ENCODE peak calls at places on chromosomes 2 and 18, in six cellular contexts. L is mesendoderm, J is neuronal stem cell, S is IMR-90, Y is H1, C is trophoblast cell. K is an unnamed sample.

GRCh38 chr2:71614976-71615768 is 161.8 kb downstream of the DYSF start:
- DNase-seq in L (no peak), C (no peak), J (no peak), Y (no peak), S (peak; percentile 8), K (no peak)

GRCh38 chr2:39913648-39914456 is 134.8 kb upstream of the THUMPD2 start:
- DNase-seq in S (peak; percentile 88), L (peak; percentile 77), Y (peak; percentile 10), J (peak; percentile 62), C (no peak), K (peak; percentile 75)

GRCh38 chr2:8520791-8521344 is 161.0 kb upstream of the ID2 start:
- DNase-seq in J (no peak), L (no peak), S (no peak), Y (no peak), C (no peak), K (no peak)

GRCh38 chr2:161171595-161171929 is 11.3 kb downstream of the TANK start:
- DNase-seq in L (no peak), Y (no peak), J (no peak), C (no peak), S (no peak), K (no peak)

GRCh38 chr2:27075219-27075871 is 3.1 kb upstream of the EMILIN1 start:
- DNase-seq in S (peak; percentile 26), L (no peak), J (no peak), C (no peak), Y (no peak), K (peak; percentile 74)

GRCh38 chr18:76491801-76492668 is 3.0 kb downstream of the ZNF516 start:
- DNase-seq in J (peak; percentile 53), Y (no peak), S (peak; percentile 27), L (peak; percentile 70), C (no peak), K (peak; percentile 67)

GRCh38 chr2:191620144-191620543 is 57.8 kb upstream of the NABP1 start:
- DNase-seq in Y (no peak), C (peak; percentile 86), L (no peak), S (peak; percentile 64), J (no peak), K (no peak)

GRCh38 chr2:156221703-156222102 is 110.8 kb downstream of the NR4A2 start:
- DNase-seq in S (no peak), J (no peak), L (no peak), C (no peak), Y (no peak), K (no peak)

GRCh38 chr18:10131036-10131774 is 217.4 kb downstream of the VAPA start:
- DNase-seq in J (no peak), C (peak; percentile 31), S (no peak), L (peak; percentile 85), Y (no peak), K (peak; percentile 43)

GRCh38 chr2:50143822-50144575 is 887.9 kb downstream of the NRXN1 start:
- DNase-seq in L (peak; percentile 37), S (no peak), Y (no peak), J (peak; percentile 27), C (peak; percentile 1), K (peak; percentile 69)

GRCh38 chr18:22826726-22827125 is 106.4 kb upstream of the RBBP8 start:
- DNase-seq in C (peak; percentile 19), Y (no peak), J (no peak), S (peak; percentile 51), L (no peak), K (no peak)

GRCh38 chr2:2229898-2230817 is 100.9 kb downstream of the MYT1L start:
- DNase-seq in J (no peak), L (peak; percentile 8), S (no peak), C (no peak), Y (no peak), K (no peak)

GRCh38 chr2:128435576-128436497 is 117.2 kb upstream of the HS6ST1 start:
- DNase-seq in Y (no peak), S (no peak), J (no peak), C (no peak), L (no peak), K (no peak)

GRCh38 chr2:188130317-188130716 is 161.4 kb upstream of the GULP1 start:
- DNase-seq in S (peak; percentile 4), L (peak; percentile 7), C (no peak), J (no peak), Y (no peak), K (peak; percentile 14)

DNA sequence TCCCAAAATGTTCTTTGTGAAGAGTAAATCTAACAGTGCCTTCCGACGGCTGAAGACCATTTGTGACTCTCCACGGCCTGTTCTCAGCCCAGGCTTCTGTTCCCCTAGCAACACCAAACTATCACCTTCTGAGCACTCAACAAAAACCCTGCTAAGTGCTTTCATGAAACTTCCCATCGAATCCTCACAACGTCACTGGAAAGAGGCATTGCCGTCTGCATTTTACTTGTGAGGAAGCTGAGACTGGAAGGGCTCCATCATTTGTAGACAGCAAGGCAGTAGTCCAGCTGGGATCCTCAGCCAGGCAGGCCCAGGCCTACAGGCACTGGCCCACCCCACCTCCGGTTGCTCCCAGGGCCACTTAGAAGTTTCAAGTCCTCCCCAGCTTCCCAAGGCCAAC is 97.8 kb upstream of the POU3F3 start:
- DNase-seq in Y (no peak), L (no peak), C (no peak), J (no peak), S (no peak), K (no peak)
- H3K4ac ChIP-seq in Y (no peak overlapping the region), L (no peak overlapping the region), C (no peak overlapping the region), J (no peak overlapping the region), S (no peak overlapping the region), K (no peak overlapping the region)

GRCh38 chr2:84891355-84892010 is 10.6 kb upstream of the TRABD2A start:
- DNase-seq in L (no peak), J (no peak), C (no peak), S (no peak), Y (no peak), K (no peak)

GRCh38 chr2:84888401-84889276 is 7.8 kb upstream of the TRABD2A start:
- DNase-seq in J (no peak), S (peak; percentile 83), Y (no peak), C (peak; percentile 95), L (no peak), K (peak; percentile 87)

GRCh38 chr2:84885111-84885510 is 4.2 kb upstream of the TRABD2A start:
- DNase-seq in J (no peak), Y (no peak), C (no peak), L (no peak), S (no peak), K (no peak)

GRCh38 chr2:84886791-84887190 is 5.9 kb upstream of the TRABD2A start:
- DNase-seq in Y (no peak), L (no peak), C (peak; percentile 82), J (no peak), S (no peak), K (no peak)

GRCh38 chr2:84889332-84889731 is 8.4 kb upstream of the TRABD2A start:
- DNase-seq in J (no peak), C (no peak), S (no peak), Y (no peak), L (no peak), K (no peak)
- H3K4me3 ChIP-seq in J (no peak overlapping the region), C (no peak overlapping the region), S (no peak overlapping the region), Y (no peak overlapping the region), L (no peak overlapping the region), K (peak overlapping the region; percentile 60)

DNA sequence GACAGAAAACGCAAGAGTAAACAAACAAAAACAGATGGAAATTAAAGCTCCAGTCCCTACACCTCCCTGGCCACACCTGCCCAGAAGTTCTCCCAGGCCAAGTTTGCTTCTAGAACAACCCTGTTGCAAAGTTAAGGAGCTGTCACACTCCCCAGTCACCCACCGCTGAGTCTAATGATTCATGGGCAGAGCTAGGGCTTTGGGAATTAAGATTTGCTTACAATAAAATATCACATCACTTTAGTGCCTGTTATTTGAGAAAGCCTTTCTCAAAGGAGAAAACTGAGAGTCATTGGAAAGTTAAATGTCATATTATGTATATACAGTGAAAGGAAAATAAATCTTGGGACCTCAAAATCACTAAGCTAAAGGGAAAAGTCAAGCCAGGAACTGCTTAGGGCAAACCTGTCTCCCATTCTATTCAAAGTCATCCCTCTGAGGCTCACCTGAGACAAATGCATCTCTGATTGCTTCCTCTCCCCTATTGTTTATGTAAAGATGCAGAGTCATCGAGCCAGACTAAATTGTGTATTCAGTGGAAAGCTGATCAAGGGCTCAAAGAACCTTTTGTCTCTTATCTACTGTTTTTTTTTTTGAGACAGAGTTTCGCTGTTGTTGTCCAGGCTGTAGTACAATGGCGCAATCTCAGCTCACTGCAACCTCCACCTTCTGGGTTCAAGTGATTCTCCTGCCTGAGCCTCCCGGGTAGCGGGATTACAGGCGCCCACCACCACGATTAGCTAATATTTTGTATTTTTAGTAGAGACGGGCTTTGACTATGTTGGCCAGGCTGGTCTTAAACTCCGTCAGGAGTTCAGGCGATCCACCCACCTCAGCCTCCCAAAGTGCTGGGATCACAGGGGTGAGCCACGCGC is 2.8 kb downstream of the CRYGB start:
- DNase-seq in C (no peak), L (peak; percentile 97), J (no peak), Y (no peak), S (no peak), K (no peak)
- H3K4ac ChIP-seq in C (no peak overlapping the region), L (peak overlapping the region; percentile 48), J (no peak overlapping the region), Y (no peak overlapping the region), S (no peak overlapping the region), K (no peak overlapping the region)

GRCh38 chr2:236177967-236178909 is 10.1 kb upstream of the GBX2 start:
- DNase-seq in J (peak; percentile 72), C (peak; percentile 40), S (peak; percentile 30), Y (no peak), L (peak; percentile 84), K (peak; percentile 55)

GRCh38 chr2:236177604-236177966 is 9.4 kb upstream of the GBX2 start:
- DNase-seq in J (peak; percentile 59), L (peak; percentile 94), Y (no peak), S (peak; percentile 16), C (peak; percentile 36), K (peak; percentile 29)

GRCh38 chr2:236180501-236180816 is 12.3 kb upstream of the GBX2 start:
- DNase-seq in S (no peak), C (no peak), L (peak; percentile 40), Y (no peak), J (no peak), K (no peak)

GRCh38 chr2:236179653-236180500 is 11.7 kb upstream of the GBX2 start:
- DNase-seq in C (peak; percentile 37), S (peak; percentile 20), Y (no peak), L (peak; percentile 70), J (peak; percentile 12), K (peak; percentile 32)

GRCh38 chr2:236178921-236179652 is 10.9 kb upstream of the GBX2 start:
- DNase-seq in S (no peak), Y (no peak), C (no peak), L (peak; percentile 48), J (peak; percentile 15), K (peak; percentile 27)
- H3K4me3 ChIP-seq in S (peak overlapping the region; percentile 4), Y (peak overlapping the region; percentile 34), C (no peak overlapping the region), L (no peak overlapping the region), J (no peak overlapping the region), K (peak overlapping the region; percentile 73)